ENCODE peak calls at places on chromosomes 13 and 19, in seven cellular contexts. G, Q, K, H, P, B and C are unnamed samples.

GRCh38 chr19:38149597-38149996 is 74.4 kb downstream of the DPF1 start:
- DNase-seq in G (peak), Q (no peak), K (no peak), H (no peak), P (no peak), B (no peak), C (no peak)

GRCh38 chr13:93280688-93281087 is 54.1 kb downstream of the GPC6 start:
- DNase-seq in G (no peak), Q (no peak), K (no peak), H (no peak), P (no peak), B (no peak), C (no peak)

GRCh38 chr19:55383789-55384575 is at the start of gene TMEM238:
- DNase-seq in G (peak), Q (no peak), K (peak), H (peak), P (no peak), B (peak), C (peak)

GRCh38 chr19:35164418-35164817 is 9.9 kb downstream of the FXYD5 start:
- DNase-seq in G (no peak), Q (no peak), K (no peak), H (no peak), P (no peak), B (no peak), C (no peak)

GRCh38 chr19:57560049-57560491 is 407 bp upstream of the ZNF550 start:
- DNase-seq in G (peak), Q (no peak), K (peak), H (no peak), P (no peak), B (no peak), C (peak)

GRCh38 chr13:47144782-47145181 is 247.9 kb upstream of the HTR2A start:
- DNase-seq in G (no peak), Q (no peak), K (no peak), H (no peak), P (no peak), B (no peak), C (no peak)

GRCh38 chr19:3545669-3546034 is 6.7 kb downstream of the TEKTIP1 start:
- DNase-seq in G (no peak), Q (no peak), K (no peak), H (no peak), P (no peak), B (no peak), C (no peak)

GRCh38 chr13:31282741-31283455 is 83.1 kb downstream of the B3GLCT start:
- DNase-seq in G (no peak), Q (no peak), K (no peak), H (no peak), P (no peak), B (no peak), C (no peak)

GRCh38 chr19:8163781-8164180 is 14.4 kb upstream of the FBN3 start:
- DNase-seq in G (peak), Q (no peak), K (peak), H (no peak), P (no peak), B (no peak), C (no peak)

GRCh38 chr19:41588497-41589209 is 12.7 kb downstream of the CEACAM21 start:
- DNase-seq in G (peak), Q (no peak), K (peak), H (peak), P (no peak), B (no peak), C (peak)

GRCh38 chr19:35783469-35784400 is 8.4 kb downstream of the ARHGAP33 start:
- DNase-seq in G (no peak), Q (no peak), K (no peak), H (no peak), P (no peak), B (no peak), C (no peak)

GRCh38 chr19:1315470-1316166 is 29.9 kb downstream of the EFNA2 start:
- DNase-seq in G (peak), Q (no peak), K (peak), H (peak), P (no peak), B (peak), C (peak)

GRCh38 chr13:90201198-90201597 is 1146.3 kb upstream of the MIR17HG start:
- DNase-seq in G (peak), Q (no peak), K (peak), H (no peak), P (no peak), B (no peak), C (no peak)

GRCh38 chr19:48900477-48901452 is 653 bp downstream of the NUCB1 start:
- DNase-seq in G (peak), Q (no peak), K (peak), H (peak), P (no peak), B (peak), C (peak)

GRCh38 chr13:40220299-40220935 is 446.0 kb downstream of the FOXO1 start:
- DNase-seq in G (peak), Q (no peak), K (peak), H (no peak), P (no peak), B (no peak), C (no peak)

GRCh38 chr19:51292971-51293370 is 18.5 kb upstream of the IGLON5 start:
- DNase-seq in G (no peak), Q (no peak), K (no peak), H (no peak), P (no peak), B (no peak), C (no peak)

GRCh38 chr13:110390572-110390971 is 83.5 kb downstream of the COL4A2 start:
- DNase-seq in G (peak), Q (no peak), K (peak), H (no peak), P (no peak), B (no peak), C (peak)

GRCh38 chr13:23828866-23829265 is 60.3 kb downstream of the MIPEP start:
- DNase-seq in G (peak), Q (no peak), K (peak), H (no peak), P (no peak), B (no peak), C (peak)

GRCh38 chr13:33341861-33342452 is 56.4 kb upstream of the STARD13 start:
- DNase-seq in G (no peak), Q (no peak), K (no peak), H (no peak), P (no peak), B (no peak), C (no peak)

GRCh38 chr13:69226427-69226826 is 881.2 kb upstream of the ATXN8OS start:
- DNase-seq in G (no peak), Q (no peak), K (no peak), H (no peak), P (no peak), B (no peak), C (no peak)